ENCODE peak calls at places on chromosomes 1 and 21, in five cellular contexts. One of them, this sample, is unnamed.

GRCh38 chr1:228228601-228229074 is 20.8 kb downstream of the OBSCN start:
- DNase-seq in fibroblast of lung: peak; percentile 84
- DNase-seq in endodermal cell: no peak
- DNase-seq in mucosa of descending colon: no peak
- DNase-seq in Peyer's patch: no peak
- DNase-seq in this sample: no peak

GRCh38 chr1:233448290-233448689 is 120.8 kb downstream of the MAP3K21 start:
- DNase-seq in fibroblast of lung: no peak
- DNase-seq in endodermal cell: no peak
- DNase-seq in mucosa of descending colon: no peak
- DNase-seq in Peyer's patch: no peak
- DNase-seq in this sample: no peak

GRCh38 chr1:185787238-185787637 is 53.0 kb downstream of the HMCN1 start:
- DNase-seq in fibroblast of lung: no peak
- DNase-seq in endodermal cell: no peak
- DNase-seq in mucosa of descending colon: no peak
- DNase-seq in Peyer's patch: no peak
- DNase-seq in this sample: no peak

GRCh38 chr1:79005945-79006344 is 585 bp downstream of the ADGRL4 start:
- DNase-seq in fibroblast of lung: peak; percentile 69
- DNase-seq in endodermal cell: no peak
- DNase-seq in mucosa of descending colon: no peak
- DNase-seq in Peyer's patch: no peak
- DNase-seq in this sample: no peak

GRCh38 chr21:35084869-35085268 is 35.8 kb upstream of the RUNX1 start:
- DNase-seq in fibroblast of lung: peak; percentile 99
- DNase-seq in endodermal cell: no peak
- DNase-seq in mucosa of descending colon: no peak
- DNase-seq in Peyer's patch: no peak
- DNase-seq in this sample: no peak

GRCh38 chr1:178714453-178714852 is 10.6 kb upstream of the RALGPS2 start:
- DNase-seq in fibroblast of lung: no peak
- DNase-seq in endodermal cell: no peak
- DNase-seq in mucosa of descending colon: no peak
- DNase-seq in Peyer's patch: no peak
- DNase-seq in this sample: no peak

GRCh38 chr1:46183119-46183842 is 7.0 kb upstream of the P3R3URF start:
- DNase-seq in fibroblast of lung: peak; percentile 92
- DNase-seq in endodermal cell: peak; percentile 61
- DNase-seq in mucosa of descending colon: peak; percentile 77
- DNase-seq in Peyer's patch: no peak
- DNase-seq in this sample: no peak

GRCh38 chr1:157965584-157965983 is 27.9 kb upstream of the KIRREL1 start:
- DNase-seq in fibroblast of lung: no peak
- DNase-seq in endodermal cell: no peak
- DNase-seq in mucosa of descending colon: no peak
- DNase-seq in Peyer's patch: no peak
- DNase-seq in this sample: no peak

GRCh38 chr1:178037510-178038253 is 56.2 kb upstream of the RASAL2 start:
- DNase-seq in fibroblast of lung: peak; percentile 77
- DNase-seq in endodermal cell: peak; percentile 90
- DNase-seq in mucosa of descending colon: peak; percentile 90
- DNase-seq in Peyer's patch: peak; percentile 17
- DNase-seq in this sample: no peak

GRCh38 chr1:107529511-107530149 is 388.8 kb downstream of the NTNG1 start:
- DNase-seq in fibroblast of lung: peak; percentile 56
- DNase-seq in endodermal cell: peak; percentile 62
- DNase-seq in mucosa of descending colon: no peak
- DNase-seq in Peyer's patch: peak; percentile 22
- DNase-seq in this sample: peak; percentile 65

GRCh38 chr21:20698585-20698984 is 299.6 kb upstream of the NCAM2 start:
- DNase-seq in fibroblast of lung: no peak
- DNase-seq in endodermal cell: no peak
- DNase-seq in mucosa of descending colon: no peak
- DNase-seq in Peyer's patch: no peak
- DNase-seq in this sample: no peak

GRCh38 chr1:226001852-226002666 is 2.9 kb upstream of the SDE2 start:
- DNase-seq in fibroblast of lung: peak; percentile 12
- DNase-seq in endodermal cell: no peak
- DNase-seq in mucosa of descending colon: peak; percentile 66
- DNase-seq in Peyer's patch: peak; percentile 91
- DNase-seq in this sample: peak; percentile 36

GRCh38 chr1:200281451-200281850 is 128.4 kb downstream of the ZNF281 start:
- DNase-seq in fibroblast of lung: no peak
- DNase-seq in endodermal cell: no peak
- DNase-seq in mucosa of descending colon: no peak
- DNase-seq in Peyer's patch: no peak
- DNase-seq in this sample: no peak

GRCh38 chr21:36859744-36860501 is 106.5 kb downstream of the HLCS start:
- DNase-seq in fibroblast of lung: peak; percentile 62
- DNase-seq in endodermal cell: peak; percentile 90
- DNase-seq in mucosa of descending colon: peak; percentile 89
- DNase-seq in Peyer's patch: peak; percentile 27
- DNase-seq in this sample: peak; percentile 36

GRCh38 chr21:36122977-36123376 is 11.9 kb upstream of the CBR3 start:
- DNase-seq in fibroblast of lung: no peak
- DNase-seq in endodermal cell: no peak
- DNase-seq in mucosa of descending colon: no peak
- DNase-seq in Peyer's patch: no peak
- DNase-seq in this sample: no peak

GRCh38 chr1:63794927-63795326 is 21.1 kb downstream of the ROR1 start:
- DNase-seq in fibroblast of lung: peak; percentile 87
- DNase-seq in endodermal cell: peak; percentile 86
- DNase-seq in mucosa of descending colon: no peak
- DNase-seq in Peyer's patch: no peak
- DNase-seq in this sample: no peak

GRCh38 chr1:49060766-49061165 is 284.1 kb upstream of the BEND5 start:
- DNase-seq in fibroblast of lung: peak; percentile 97
- DNase-seq in endodermal cell: no peak
- DNase-seq in mucosa of descending colon: no peak
- DNase-seq in Peyer's patch: no peak
- DNase-seq in this sample: no peak

GRCh38 chr1:233598891-233599541 is 14.9 kb upstream of the KCNK1 start:
- DNase-seq in fibroblast of lung: peak; percentile 52
- DNase-seq in endodermal cell: no peak
- DNase-seq in mucosa of descending colon: no peak
- DNase-seq in Peyer's patch: no peak
- DNase-seq in this sample: peak; percentile 53

GRCh38 chr1:1259948-1260614 is 13.6 kb upstream of the C1QTNF12 start:
- DNase-seq in fibroblast of lung: no peak
- DNase-seq in endodermal cell: no peak
- DNase-seq in mucosa of descending colon: no peak
- DNase-seq in Peyer's patch: no peak
- DNase-seq in this sample: no peak

GRCh38 chr1:91901231-91901630 is 15.3 kb upstream of the TGFBR3 start:
- DNase-seq in fibroblast of lung: no peak
- DNase-seq in endodermal cell: no peak
- DNase-seq in mucosa of descending colon: no peak
- DNase-seq in Peyer's patch: no peak
- DNase-seq in this sample: no peak

GRCh38 chr1:3785045-3785444 is 11.3 kb downstream of the LRRC47 start:
- DNase-seq in fibroblast of lung: no peak
- DNase-seq in endodermal cell: no peak
- DNase-seq in mucosa of descending colon: peak; percentile 54
- DNase-seq in Peyer's patch: no peak
- DNase-seq in this sample: no peak

DNA sequence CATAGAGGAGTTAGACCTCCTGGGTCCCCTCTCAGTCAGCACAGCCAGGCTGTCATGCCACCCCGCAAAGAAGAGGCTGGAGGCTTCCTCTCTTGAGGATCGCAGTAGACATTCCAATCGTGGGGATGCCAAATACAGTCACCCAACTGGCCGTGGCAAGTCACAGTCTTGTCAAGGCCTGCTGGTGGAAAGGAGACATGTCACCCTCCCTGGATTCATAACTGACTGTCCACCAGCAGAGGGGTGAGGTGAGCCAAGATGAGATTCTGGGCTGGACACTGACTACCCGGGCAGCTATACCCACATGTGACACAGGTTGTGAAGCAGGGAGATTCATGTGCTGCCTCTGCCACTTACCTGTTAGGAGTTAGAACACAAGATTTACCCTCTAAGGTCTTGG is 123.5 kb upstream of the NGF start:
- DNase-seq in fibroblast of lung: no peak
- DNase-seq in endodermal cell: no peak
- DNase-seq in mucosa of descending colon: no peak
- DNase-seq in Peyer's patch: no peak
- DNase-seq in this sample: no peak
- TF ChIP-seq CTCF in fibroblast of lung: no peak
- TF ChIP-seq CTCF in endodermal cell: peak; percentile 47
- TF ChIP-seq CTCF in mucosa of descending colon: no peak
- TF ChIP-seq CTCF in Peyer's patch: no peak
- TF ChIP-seq CTCF in this sample: no peak

GRCh38 chr1:10561497-10561896 is 86.7 kb downstream of the PEX14 start:
- DNase-seq in fibroblast of lung: peak; percentile 65
- DNase-seq in endodermal cell: no peak
- DNase-seq in mucosa of descending colon: no peak
- DNase-seq in Peyer's patch: no peak
- DNase-seq in this sample: no peak

GRCh38 chr1:10564063-10564462 is 89.3 kb downstream of the PEX14 start:
- DNase-seq in fibroblast of lung: no peak
- DNase-seq in endodermal cell: no peak
- DNase-seq in mucosa of descending colon: no peak
- DNase-seq in Peyer's patch: no peak
- DNase-seq in this sample: no peak

GRCh38 chr1:10557714-10558113 is 83.0 kb downstream of the PEX14 start:
- DNase-seq in fibroblast of lung: no peak
- DNase-seq in endodermal cell: no peak
- DNase-seq in mucosa of descending colon: no peak
- DNase-seq in Peyer's patch: no peak
- DNase-seq in this sample: no peak

GRCh38 chr1:10559386-10559785 is 84.6 kb downstream of the PEX14 start:
- DNase-seq in fibroblast of lung: no peak
- DNase-seq in endodermal cell: no peak
- DNase-seq in mucosa of descending colon: no peak
- DNase-seq in Peyer's patch: no peak
- DNase-seq in this sample: no peak

DNA sequence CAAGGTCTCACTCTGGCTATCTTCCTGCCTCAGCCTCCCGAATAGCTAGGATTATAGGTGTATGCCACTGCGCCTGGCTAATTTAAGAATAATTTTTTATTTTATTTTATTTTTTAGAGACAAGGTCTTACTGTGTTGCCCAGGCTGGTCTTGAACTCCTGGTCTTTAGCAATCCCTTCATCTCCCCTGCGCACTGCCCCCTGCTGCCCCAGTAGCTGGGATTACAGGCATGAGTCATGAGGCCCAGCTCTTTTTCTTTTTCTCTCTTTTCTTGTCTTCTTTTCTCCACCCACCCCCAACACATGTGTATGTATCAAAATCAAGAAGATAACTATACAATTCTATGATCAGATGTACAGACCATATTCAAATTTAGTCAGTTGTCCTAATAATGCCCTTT is 87.2 kb downstream of the PEX14 start:
- DNase-seq in fibroblast of lung: no peak
- DNase-seq in endodermal cell: peak; percentile 63
- DNase-seq in mucosa of descending colon: no peak
- DNase-seq in Peyer's patch: no peak
- DNase-seq in this sample: no peak
- TF ChIP-seq CTCF in fibroblast of lung: no peak
- TF ChIP-seq CTCF in endodermal cell: peak; percentile 62
- TF ChIP-seq CTCF in mucosa of descending colon: no peak
- TF ChIP-seq CTCF in Peyer's patch: no peak
- TF ChIP-seq CTCF in this sample: no peak

GRCh38 chr1:58933599-58933926 is 149.7 kb upstream of the JUN start:
- DNase-seq in fibroblast of lung: no peak
- DNase-seq in endodermal cell: no peak
- DNase-seq in mucosa of descending colon: no peak
- DNase-seq in Peyer's patch: no peak
- DNase-seq in this sample: no peak
- TF ChIP-seq CTCF in fibroblast of lung: no peak
- TF ChIP-seq CTCF in endodermal cell: no peak
- TF ChIP-seq CTCF in mucosa of descending colon: no peak
- TF ChIP-seq CTCF in Peyer's patch: peak; percentile 53
- TF ChIP-seq CTCF in this sample: no peak

GRCh38 chr21:24897883-24898282 is 709.4 kb downstream of the MRPL39 start:
- DNase-seq in fibroblast of lung: no peak
- DNase-seq in endodermal cell: no peak
- DNase-seq in mucosa of descending colon: no peak
- DNase-seq in Peyer's patch: no peak
- DNase-seq in this sample: no peak

GRCh38 chr21:24894324-24894723 is 713.0 kb downstream of the MRPL39 start:
- DNase-seq in fibroblast of lung: no peak
- DNase-seq in endodermal cell: no peak
- DNase-seq in mucosa of descending colon: no peak
- DNase-seq in Peyer's patch: no peak
- DNase-seq in this sample: no peak

GRCh38 chr21:24896735-24897124 is 710.6 kb downstream of the MRPL39 start:
- DNase-seq in fibroblast of lung: no peak
- DNase-seq in endodermal cell: no peak
- DNase-seq in mucosa of descending colon: no peak
- DNase-seq in Peyer's patch: no peak
- DNase-seq in this sample: no peak

GRCh38 chr21:24899138-24899537 is 708.1 kb downstream of the MRPL39 start:
- DNase-seq in fibroblast of lung: no peak
- DNase-seq in endodermal cell: no peak
- DNase-seq in mucosa of descending colon: no peak
- DNase-seq in Peyer's patch: no peak
- DNase-seq in this sample: no peak

GRCh38 chr21:24895885-24896734 is 711.2 kb downstream of the MRPL39 start:
- DNase-seq in fibroblast of lung: peak; percentile 42
- DNase-seq in endodermal cell: peak; percentile 47
- DNase-seq in mucosa of descending colon: no peak
- DNase-seq in Peyer's patch: peak; percentile 17
- DNase-seq in this sample: no peak
- TF ChIP-seq CTCF in fibroblast of lung: peak; percentile 52
- TF ChIP-seq CTCF in endodermal cell: peak; percentile 70
- TF ChIP-seq CTCF in mucosa of descending colon: no peak
- TF ChIP-seq CTCF in Peyer's patch: no peak
- TF ChIP-seq CTCF in this sample: peak; percentile 34